ENCODE peak calls at places on chromosomes 7 and 10, in four cellular contexts. J is HL-60, W is hypothalamus, G is fibroblast of the aortic adventitia. D is an unnamed sample.

GRCh38 chr7:85529197-85529596 is 342.3 kb upstream of the SEMA3D start:
- DNase-seq in G (peak; percentile 82), J (no peak), W (no peak), D (no peak)

GRCh38 chr7:120837599-120837998 is 20.3 kb downstream of the TSPAN12 start:
- DNase-seq in W (no peak), J (no peak), G (no peak), D (no peak)

GRCh38 chr10:93352638-93353383 is 129.3 kb downstream of the MYOF start:
- DNase-seq in W (no peak), J (no peak), G (peak; percentile 72), D (no peak)

GRCh38 chr7:142445019-142445686 is 187.3 kb upstream of the PRSS58 start:
- DNase-seq in W (no peak), J (peak; percentile 66), G (no peak), D (peak; percentile 56)

GRCh38 chr7:116876664-116877442 is 14.5 kb downstream of the CAPZA2 start:
- DNase-seq in G (peak; percentile 79), W (no peak), J (no peak), D (no peak)

GRCh38 chr7:47460251-47460989 is 121.5 kb downstream of the TNS3 start:
- DNase-seq in W (no peak), G (peak; percentile 35), J (no peak), D (no peak)

GRCh38 chr10:43482319-43483078 is 45.6 kb downstream of the ZNF487 start:
- DNase-seq in J (no peak), W (no peak), G (no peak), D (no peak)

GRCh38 chr7:100888529-100888987 is 957 bp downstream of the UFSP1 start:
- DNase-seq in J (no peak), W (no peak), G (no peak), D (no peak)

GRCh38 chr10:130510755-130511154 is 374.6 kb downstream of the GLRX3 start:
- DNase-seq in W (no peak), G (no peak), J (no peak), D (no peak)

GRCh38 chr7:66013938-66014337 is 31.9 kb upstream of the GUSB start:
- DNase-seq in J (peak; percentile 37), W (no peak), G (peak; percentile 65), D (no peak)

GRCh38 chr10:37952051-37952815 is 24.2 kb downstream of the ZNF25 start:
- DNase-seq in G (no peak), W (no peak), J (no peak), D (no peak)

GRCh38 chr7:22992874-22993840 is 20.8 kb downstream of the HYCC1 start:
- DNase-seq in W (no peak), J (no peak), G (no peak), D (peak; percentile 36)

GRCh38 chr10:5216801-5217200 is 20.2 kb downstream of the AKR1C4 start:
- DNase-seq in G (no peak), J (no peak), W (no peak), D (no peak)

GRCh38 chr10:123715546-123715945 is 49.4 kb downstream of the GPR26 start:
- DNase-seq in G (no peak), J (no peak), W (no peak), D (no peak)

GRCh38 chr10:91006752-91007346 is 86.0 kb upstream of the ANKRD1 start:
- DNase-seq in G (no peak), J (no peak), W (no peak), D (peak; percentile 51)

GRCh38 chr10:109259293-109259692 is 664.0 kb downstream of the XPNPEP1 start:
- DNase-seq in G (no peak), J (no peak), W (no peak), D (no peak)

GRCh38 chr10:11975795-11976194 is 66.8 kb downstream of the UPF2 start:
- DNase-seq in W (no peak), G (no peak), J (no peak), D (no peak)

GRCh38 chr10:86085136-86085535 is 281.5 kb downstream of the GRID1 start:
- DNase-seq in W (no peak), J (no peak), G (no peak), D (no peak)

GRCh38 chr10:95560288-95561199 is 627 bp downstream of the SORBS1 start:
- DNase-seq in W (peak; percentile 26), J (no peak), G (peak; percentile 37), D (peak; percentile 59)

GRCh38 chr10:100024741-100025140 is 15.0 kb upstream of the DNMBP start:
- DNase-seq in J (no peak), G (no peak), W (no peak), D (no peak)